ENCODE peak calls at places on chromosomes 1 and 21, in five cellular contexts. I is RWPE1; Y is NCI-H748 treated with DMSO at 0.1 percent for 48 hours; N is activated T-cell treated with anti-CD3 and anti-CD28 coated beads, Interleukin-2, amount 50 U/mL, for 4 hours; A is type B pancreatic cell. K is an unnamed sample.

GRCh38 chr1:210272666-210273065 is 40.1 kb downstream of the SERTAD4 start:
- DNase-seq in A (no peak), I (no peak), N (no peak), Y (no peak), K (no peak)

GRCh38 chr1:56578664-56578962 is 750 bp downstream of the PLPP3 start:
- DNase-seq in A (no peak), Y (no peak), I (peak), N (no peak), K (no peak)

GRCh38 chr1:244636488-244637259 is 16.3 kb upstream of the DESI2 start:
- DNase-seq in I (no peak), A (no peak), N (no peak), Y (no peak), K (no peak)

GRCh38 chr21:33967086-33967571 is 51.5 kb upstream of the ATP5PO start:
- DNase-seq in I (no peak), N (no peak), Y (no peak), A (no peak), K (peak)

GRCh38 chr1:185453496-185454192 is 136.6 kb upstream of the IVNS1ABP start:
- DNase-seq in Y (no peak), A (no peak), I (no peak), N (no peak), K (no peak)

GRCh38 chr1:41673355-41673754 is 188.9 kb upstream of the EDN2 start:
- DNase-seq in Y (no peak), A (no peak), I (no peak), N (peak), K (no peak)

GRCh38 chr1:150575518-150576366 is 3.7 kb downstream of the MCL1 start:
- DNase-seq in A (no peak), I (no peak), Y (no peak), N (no peak), K (no peak)

GRCh38 chr1:107213225-107213624 is 72.4 kb downstream of the NTNG1 start:
- DNase-seq in Y (no peak), N (no peak), I (no peak), A (no peak), K (no peak)

GRCh38 chr1:108627951-108628350 is 32.9 kb downstream of the HENMT1 start:
- DNase-seq in A (no peak), N (no peak), Y (no peak), I (no peak), K (no peak)

GRCh38 chr1:160092366-160093068 is 5.9 kb downstream of the IGSF8 start:
- DNase-seq in A (no peak), N (no peak), I (no peak), Y (no peak), K (no peak)

GRCh38 chr1:200923607-200924006 is 28.9 kb downstream of the INAVA start:
- DNase-seq in Y (no peak), I (no peak), N (no peak), A (no peak), K (no peak)

GRCh38 chr1:225688345-225688744 is 35.4 kb upstream of the ENAH start:
- DNase-seq in Y (no peak), N (no peak), I (no peak), A (no peak), K (no peak)

GRCh38 chr1:59543211-59543668 is 246.3 kb downstream of the FGGY start:
- DNase-seq in N (no peak), Y (no peak), I (no peak), A (no peak), K (no peak)

GRCh38 chr21:44374601-44375280 is 21.3 kb downstream of the TRPM2 start:
- DNase-seq in A (peak), I (no peak), N (no peak), Y (no peak), K (no peak)

GRCh38 chr1:15386128-15386824 is 23.4 kb upstream of the EFHD2 start:
- DNase-seq in I (no peak), Y (no peak), N (no peak), A (no peak), K (no peak)

GRCh38 chr1:24206516-24207394 is 19.7 kb upstream of the IFNLR1 start:
- DNase-seq in Y (no peak), A (no peak), I (no peak), N (no peak), K (no peak)

GRCh38 chr1:168405931-168406330 is 125.3 kb downstream of the TBX19 start:
- DNase-seq in A (no peak), I (no peak), N (no peak), Y (no peak), K (no peak)

GRCh38 chr1:103489881-103490280 is 35.6 kb upstream of the RNPC3 start:
- DNase-seq in I (no peak), N (no peak), Y (no peak), A (no peak), K (no peak)

GRCh38 chr1:212525479-212526110 is 83.0 kb upstream of the ATF3 start:
- DNase-seq in Y (no peak), I (peak), N (no peak), A (no peak), K (no peak)

GRCh38 chr1:54199151-54199764 is 572 bp downstream of the CYB5RL start:
- DNase-seq in A (no peak), I (peak), Y (peak), N (no peak), K (no peak)

GRCh38 chr1:183604048-183604808 is 14.0 kb upstream of the NCF2 start:
- DNase-seq in N (no peak), I (no peak), A (no peak), Y (no peak), K (no peak)

GRCh38 chr1:6108937-6109636 is 63.4 kb downstream of the KCNAB2 start:
- DNase-seq in Y (peak), I (peak), A (no peak), N (no peak), K (no peak)

GRCh38 chr1:174920093-174920492 is 79.7 kb upstream of the CACYBP start:
- DNase-seq in A (no peak), N (no peak), Y (no peak), I (no peak), K (no peak)

GRCh38 chr1:17606826-17607440 is 67.4 kb downstream of the ARHGEF10L start:
- DNase-seq in A (peak), N (no peak), I (peak), Y (no peak), K (no peak)

K was measured in vagina.